ENCODE peak calls at places on chromosomes 2 and 18, in six cellular contexts. T, R, W, Q, N and U are unnamed samples. For H3K4me1, the result is how much of the 10 kb centered on the place peaks cover.

GRCh38 chr2:133362061-133362476 is 206.2 kb downstream of the NCKAP5 start:
- DNase-seq in R (no peak), T (peak), W (peak), N (no peak), Q (no peak), U (no peak)

GRCh38 chr2:215657844-215658243 is 222.0 kb upstream of the FN1 start:
- DNase-seq in T (peak), R (no peak), W (peak), N (no peak), Q (no peak), U (no peak)

GRCh38 chr2:5799348-5799747 is 107.2 kb downstream of the SOX11 start:
- DNase-seq in Q (no peak), N (no peak), R (no peak), T (peak), W (no peak), U (no peak)

GRCh38 chr2:1968988-1969700 is 224.8 kb upstream of the PXDN start:
- DNase-seq in W (no peak), N (no peak), R (no peak), T (peak), Q (no peak), U (no peak)

GRCh38 chr2:155372969-155373368 is 674.5 kb downstream of the KCNJ3 start:
- DNase-seq in N (no peak), T (peak), R (no peak), Q (no peak), W (no peak), U (no peak)

GRCh38 chr18:44541781-44542180 is 138.9 kb upstream of the SETBP1 start:
- DNase-seq in Q (no peak), N (no peak), R (no peak), T (no peak), W (no peak), U (no peak)

GRCh38 chr2:239300242-239300641 is 100.6 kb downstream of the HDAC4 start:
- DNase-seq in W (no peak), T (no peak), N (peak), R (peak), Q (no peak), U (no peak)

GRCh38 chr18:36066001-36066400 is 1.4 kb downstream of the RPRD1A start:
- DNase-seq in Q (no peak), R (no peak), T (no peak), W (no peak), N (no peak), U (no peak)

GRCh38 chr2:182148344-182148743 is 162.7 kb downstream of the PPP1R1C start:
- DNase-seq in W (no peak), Q (no peak), T (peak), N (no peak), R (no peak), U (no peak)

GRCh38 chr2:12155308-12156061 is 409.1 kb downstream of the LPIN1 start:
- DNase-seq in W (peak), N (no peak), R (peak), Q (no peak), T (peak), U (peak)

GRCh38 chr2:3423492-3424170 is 44.1 kb downstream of the TRAPPC12 start:
- DNase-seq in W (peak), N (peak), T (peak), Q (peak), R (peak), U (peak)

GRCh38 chr2:45291283-45291682 is 282.0 kb upstream of the SIX2 start:
- DNase-seq in W (no peak), R (no peak), T (no peak), N (no peak), Q (no peak), U (no peak)

GRCh38 chr2:862356-862687 is 88.3 kb upstream of the SNTG2 start:
- DNase-seq in R (no peak), T (no peak), W (no peak), Q (no peak), N (no peak), U (no peak)

GRCh38 chr18:79511271-79511670 is 115.5 kb downstream of the NFATC1 start:
- DNase-seq in T (no peak), Q (no peak), R (peak), N (no peak), W (no peak), U (no peak)

GRCh38 chr2:181685150-181685688 is 4.9 kb upstream of the NEUROD1 start:
- DNase-seq in N (no peak), W (no peak), T (peak), Q (no peak), R (no peak), U (no peak)

GRCh38 chr2:188517549-188518255 is 226.0 kb downstream of the GULP1 start:
- DNase-seq in N (no peak), T (peak), R (no peak), W (no peak), Q (no peak), U (no peak)

GRCh38 chr2:184689633-184690032 is 91.3 kb downstream of the ZNF804A start:
- DNase-seq in R (no peak), W (no peak), N (no peak), Q (no peak), T (no peak), U (no peak)

GRCh38 chr2:138414014-138414413 is 87.6 kb upstream of the SPOPL start:
- DNase-seq in T (no peak), N (no peak), R (no peak), W (no peak), Q (no peak), U (no peak)

GRCh38 chr2:109202486-109202885 is 73.5 kb downstream of the SH3RF3 start:
- DNase-seq in Q (no peak), W (no peak), T (no peak), R (no peak), N (no peak), U (no peak)
- H3K4me1 ChIP-seq in Q (under half), W (under half), T (under half), R (under half), N (half or more), U (under half)

GRCh38 chr2:30436859-30437435 is 10.1 kb upstream of the LCLAT1 start:
- DNase-seq in W (peak), R (no peak), T (no peak), Q (no peak), N (no peak), U (no peak)
- H3K27ac ChIP-seq in W (no peak), R (no peak), T (no peak), Q (no peak), N (peak), U (peak)

GRCh38 chr2:101112772-101113157 is 38.4 kb downstream of the TBC1D8 start:
- DNase-seq in R (no peak), Q (no peak), W (no peak), N (no peak), T (no peak), U (no peak)
- H3K4me1 ChIP-seq in R (under half), Q (under half), W (under half), N (half or more), T (under half), U (half or more)

GRCh38 chr18:13522861-13523660 is 203.3 kb downstream of the FAM210A start:
- DNase-seq in N (no peak), T (no peak), Q (no peak), R (no peak), W (no peak), U (no peak)

GRCh38 chr18:13524054-13524453 is 202.3 kb downstream of the FAM210A start:
- DNase-seq in W (no peak), R (no peak), Q (no peak), N (no peak), T (no peak), U (no peak)

GRCh38 chr18:13525381-13526029 is 200.9 kb downstream of the FAM210A start:
- DNase-seq in R (no peak), Q (no peak), W (no peak), N (no peak), T (no peak), U (no peak)

GRCh38 chr18:13526519-13526918 is 199.8 kb downstream of the FAM210A start:
- DNase-seq in Q (no peak), N (no peak), R (no peak), T (no peak), W (no peak), U (no peak)

GRCh38 chr18:13524824-13525223 is 201.5 kb downstream of the FAM210A start:
- DNase-seq in N (no peak), R (no peak), W (no peak), T (no peak), Q (no peak), U (no peak)
- H3K27ac ChIP-seq in N (peak), R (no peak), W (no peak), T (no peak), Q (no peak), U (peak)

DNA sequence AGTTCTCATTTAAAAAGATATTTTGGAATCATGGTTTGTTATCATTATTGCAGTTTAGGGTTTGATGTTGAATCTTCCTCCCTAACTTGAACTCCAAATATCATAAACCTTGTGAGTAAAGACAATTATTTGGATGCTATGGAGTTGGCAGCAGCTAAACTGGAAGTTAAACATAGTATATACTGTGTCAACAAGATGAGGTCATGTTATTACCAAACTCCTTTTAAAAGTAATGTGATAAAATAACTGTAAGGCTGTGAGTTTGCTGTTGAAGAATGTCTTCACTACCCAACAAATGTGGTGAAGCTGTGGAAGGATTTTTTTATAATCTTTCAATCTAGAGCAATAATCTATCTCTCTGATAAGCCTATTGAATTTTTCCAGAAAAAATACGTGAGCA is 16.0 kb downstream of the DNAH6 start:
- DNase-seq in W (no peak), N (no peak), Q (no peak), T (no peak), R (no peak), U (no peak)
- H3K4me1 ChIP-seq in W (under half), N (under half), Q (under half), T (under half), R (under half), U (under half)

GRCh38 chr2:100881629-100882028 is 61.7 kb downstream of the NPAS2 start:
- DNase-seq in N (no peak), Q (no peak), W (no peak), T (no peak), R (no peak), U (no peak)
- H3K27ac ChIP-seq in N (no peak), Q (no peak), W (no peak), T (no peak), R (no peak), U (no peak)

GRCh38 chr2:23622466-23622865 is 237.5 kb downstream of the KLHL29 start:
- DNase-seq in T (no peak), W (no peak), N (no peak), R (no peak), Q (no peak), U (no peak)
- H3K4me1 ChIP-seq in T (under half), W (under half), N (under half), R (under half), Q (under half), U (under half)

GRCh38 chr2:55423303-55423702 is 3.6 kb upstream of the CCDC88A start:
- DNase-seq in T (no peak), R (no peak), Q (no peak), N (no peak), W (no peak), U (no peak)

GRCh38 chr2:55421326-55421725 is 1.7 kb upstream of the CCDC88A start:
- DNase-seq in R (no peak), T (no peak), N (no peak), W (no peak), Q (no peak), U (no peak)

GRCh38 chr2:55422876-55423275 is 3.2 kb upstream of the CCDC88A start:
- DNase-seq in N (no peak), Q (no peak), T (no peak), W (no peak), R (no peak), U (no peak)

GRCh38 chr2:55428258-55428657 is 8.6 kb upstream of the CCDC88A start:
- DNase-seq in W (no peak), R (no peak), N (no peak), Q (no peak), T (no peak), U (no peak)

DNA sequence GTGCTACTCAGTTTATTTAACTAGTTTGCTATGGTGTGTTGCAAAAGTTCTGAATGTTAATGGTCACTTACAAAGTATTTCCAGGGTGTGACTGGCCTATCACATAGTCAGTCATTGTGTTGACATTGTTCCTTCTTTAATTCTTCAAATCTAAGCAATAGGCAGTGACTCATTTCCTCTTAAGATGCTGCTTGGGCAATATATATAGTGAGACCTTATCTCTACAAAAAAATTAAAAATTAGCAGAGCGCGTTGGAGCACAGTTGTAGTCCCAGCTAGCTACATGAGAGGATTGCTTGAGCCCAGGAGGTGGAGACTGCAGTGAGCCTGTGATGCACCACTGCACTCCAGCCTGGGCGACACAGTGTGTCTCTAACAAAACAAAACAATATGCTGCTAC is 5.8 kb upstream of the CCDC88A start:
- DNase-seq in N (no peak), W (peak), R (no peak), T (no peak), Q (no peak), U (no peak)
- H3K27ac ChIP-seq in N (no peak), W (peak), R (no peak), T (no peak), Q (no peak), U (no peak)

DNA sequence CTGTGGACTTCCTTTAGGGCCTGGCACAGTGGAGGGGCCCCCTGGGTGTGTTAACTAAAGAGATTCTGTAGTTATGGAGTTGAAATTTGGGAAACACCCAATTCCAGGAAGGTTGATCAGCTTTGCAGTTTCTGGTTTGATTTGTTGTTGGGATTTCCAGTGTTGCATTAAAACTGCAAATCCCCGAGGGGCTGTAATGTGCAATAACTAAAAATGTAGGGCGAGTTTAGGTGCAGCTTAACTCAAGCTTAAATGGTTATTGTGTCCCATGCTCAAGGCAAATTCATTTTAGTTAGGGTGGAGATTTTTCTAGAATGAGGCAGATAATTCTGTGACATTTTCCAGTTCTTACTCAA is 22.0 kb downstream of the GPD2 start:
- DNase-seq in R (no peak), N (no peak), T (no peak), Q (no peak), W (no peak), U (no peak)
- H3K4me1 ChIP-seq in R (under half), N (under half), T (under half), Q (under half), W (under half), U (under half)